ENCODE peak calls at places on chromosomes 3 and 15, in eight cellular contexts. N is RWPE1; R is lower lobe of right lung; Y is breast epithelium; U is body of pancreas; O is heart left ventricle; I is CD4-positive, alpha-beta T cell; L is cardiac muscle cell. P is an unnamed sample.

GRCh38 chr15:63043391-63044076 is 987 bp downstream of the TPM1 start:
- DNase-seq in N (no peak), R (peak; percentile 67), Y (no peak), U (no peak), O (peak; percentile 77), I (no peak), L (no peak), P (no peak)

GRCh38 chr3:148214695-148215094 is 483.0 kb upstream of the AGTR1 start:
- DNase-seq in N (no peak), R (no peak), Y (no peak), U (no peak), O (no peak), I (no peak), L (no peak), P (no peak)

GRCh38 chr15:65833501-65834220 is 35.6 kb upstream of the RAB11A start:
- DNase-seq in N (no peak), R (no peak), Y (no peak), U (peak; percentile 50), O (no peak), I (peak; percentile 25), L (peak; percentile 11), P (no peak)

GRCh38 chr3:40313975-40314860 is 4.7 kb downstream of the EIF1B start:
- DNase-seq in N (no peak), R (peak; percentile 50), Y (no peak), U (peak; percentile 33), O (no peak), I (no peak), L (no peak), P (no peak)

GRCh38 chr15:42725331-42725903 is 11.5 kb downstream of the CDAN1 start:
- DNase-seq in N (no peak), R (no peak), Y (no peak), U (no peak), O (no peak), I (no peak), L (no peak), P (no peak)

GRCh38 chr3:33071181-33071580 is 25.8 kb downstream of the GLB1 start:
- DNase-seq in N (no peak), R (no peak), Y (no peak), U (no peak), O (no peak), I (no peak), L (no peak), P (no peak)

GRCh38 chr3:138933981-138934691 is 12.8 kb downstream of the FOXL2 start:
- DNase-seq in N (no peak), R (no peak), Y (no peak), U (no peak), O (no peak), I (no peak), L (no peak), P (no peak)

GRCh38 chr15:36886135-36887011 is 214.0 kb downstream of the MEIS2 start:
- DNase-seq in N (no peak), R (no peak), Y (no peak), U (no peak), O (no peak), I (no peak), L (no peak), P (no peak)

DNA sequence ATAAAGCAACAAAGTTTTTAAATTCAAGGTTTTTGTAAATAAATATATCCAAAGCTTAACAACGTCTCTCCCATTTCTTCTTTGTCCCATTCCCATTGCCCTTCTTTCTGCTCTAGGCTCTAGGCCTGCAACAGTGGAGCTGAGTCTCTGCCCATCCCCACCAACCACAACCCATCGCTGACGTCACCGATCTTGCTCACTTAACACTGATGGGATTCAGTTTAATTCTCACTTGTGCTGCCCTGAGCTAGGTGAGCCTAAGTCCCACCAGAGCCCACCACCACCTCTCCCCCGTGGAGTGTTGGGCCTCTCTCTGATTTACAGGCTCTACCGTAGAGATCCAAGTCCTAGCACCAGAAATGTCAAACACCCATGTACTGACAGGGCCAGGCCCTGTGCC is 61.3 kb upstream of the RAB6B start:
- DNase-seq in N (no peak), R (peak; percentile 14), Y (no peak), U (no peak), O (no peak), I (no peak), L (no peak), P (no peak)
- H3K27ac ChIP-seq in N (no peak overlapping the region), R (no peak overlapping the region), Y (no peak overlapping the region), U (no peak overlapping the region), O (no peak overlapping the region), I (no peak overlapping the region), L (no peak overlapping the region), P (no peak overlapping the region)

DNA sequence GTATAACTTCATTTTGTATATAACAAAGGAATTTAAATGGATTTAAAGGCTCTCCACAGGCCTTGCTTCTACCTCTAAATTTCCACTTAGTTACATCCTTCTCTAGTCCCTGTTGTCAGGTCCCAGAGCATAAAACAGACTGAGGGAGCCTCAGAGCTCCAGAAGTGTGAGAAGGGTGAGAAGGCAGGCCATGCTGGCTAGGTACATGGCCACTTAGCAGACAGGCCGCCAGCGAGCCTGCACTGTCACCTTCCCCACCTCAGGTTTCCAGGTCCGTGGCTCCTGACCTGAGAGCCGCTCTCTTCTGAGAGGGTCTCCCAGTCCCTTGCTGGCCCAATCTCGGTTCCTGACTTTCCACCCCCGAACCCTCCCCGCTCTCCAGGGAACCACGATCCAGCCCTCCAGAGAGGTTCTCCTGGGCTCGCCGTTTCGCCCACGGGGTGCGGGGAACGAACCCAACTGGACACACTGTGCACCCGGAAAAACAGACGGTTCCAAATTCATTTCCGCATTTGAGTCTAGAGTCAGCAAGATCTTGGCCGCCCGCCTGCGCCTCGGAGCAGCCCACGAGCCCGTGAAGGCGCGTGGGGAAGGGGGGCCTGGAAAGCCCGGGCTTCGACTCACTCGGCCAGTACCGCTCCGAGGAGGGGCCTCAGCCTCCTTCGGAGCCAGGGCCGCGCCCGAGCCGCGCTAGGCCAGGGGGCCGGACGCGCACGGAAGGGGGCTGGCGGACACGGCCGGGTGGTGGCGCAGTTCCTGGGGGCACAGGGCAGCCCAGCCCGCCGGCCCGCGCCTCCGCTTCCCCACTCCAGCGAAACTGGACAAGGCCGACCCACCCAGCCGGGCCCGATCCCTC is 16.7 kb upstream of the SOX2 start:
- DNase-seq in N (no peak), R (peak; percentile 77), Y (no peak), U (peak; percentile 43), O (peak; percentile 68), I (no peak), L (peak; percentile 68), P (peak; percentile 39)
- H3K27ac ChIP-seq in N (no peak overlapping the region), R (no peak overlapping the region), Y (peak overlapping the region; percentile 36), U (no peak overlapping the region), O (no peak overlapping the region), I (no peak overlapping the region), L (no peak overlapping the region), P (peak overlapping the region; percentile 99)

DNA sequence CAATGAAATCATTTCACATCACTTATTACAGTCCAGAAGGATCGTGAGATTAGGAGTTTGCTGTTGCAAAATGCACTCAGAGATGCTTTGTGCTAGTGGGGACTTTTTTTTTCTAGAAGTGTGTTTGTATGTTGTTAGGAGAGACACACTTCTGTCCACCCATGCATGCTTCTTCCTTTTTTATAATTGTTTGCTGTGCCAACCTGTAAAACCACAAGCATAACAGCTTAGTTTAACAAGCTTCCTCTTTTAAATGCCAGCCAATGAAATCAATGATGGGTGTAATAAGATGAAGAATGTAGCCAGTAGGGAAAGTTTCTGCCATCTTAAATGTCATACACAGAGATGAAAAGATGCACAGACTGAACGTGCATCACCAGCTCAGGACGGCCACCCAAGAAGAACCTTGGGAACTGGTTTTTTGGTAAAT is 305.6 kb upstream of the STT3B start:
- DNase-seq in N (no peak), R (no peak), Y (no peak), U (no peak), O (no peak), I (no peak), L (no peak), P (no peak)
- H3K27ac ChIP-seq in N (no peak overlapping the region), R (no peak overlapping the region), Y (no peak overlapping the region), U (no peak overlapping the region), O (no peak overlapping the region), I (peak overlapping the region; percentile 38), L (no peak overlapping the region), P (no peak overlapping the region)

DNA sequence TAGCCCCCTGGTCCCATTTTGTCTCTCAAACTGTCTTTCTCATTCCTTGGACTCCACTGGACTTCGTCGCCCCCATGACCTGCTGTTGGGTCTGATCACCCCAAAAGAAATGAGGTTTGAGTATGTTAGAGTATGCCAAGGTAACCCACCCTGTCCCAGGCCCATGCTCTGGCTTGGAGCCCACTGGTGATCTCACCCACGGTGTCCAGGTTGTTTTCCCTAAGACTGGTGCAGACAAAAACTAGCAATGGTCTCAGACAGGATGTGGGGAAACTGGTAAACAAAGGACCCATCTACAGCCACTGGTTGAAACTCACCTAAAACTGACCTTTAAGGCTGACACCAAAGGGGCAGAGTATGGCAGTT is 38.9 kb downstream of the EFCAB12 start:
- DNase-seq in N (no peak), R (no peak), Y (no peak), U (no peak), O (no peak), I (no peak), L (no peak), P (no peak)
- H3K27ac ChIP-seq in N (peak overlapping the region; percentile 48), R (peak overlapping the region; percentile 67), Y (peak overlapping the region; percentile 83), U (no peak overlapping the region), O (peak overlapping the region; percentile 70), I (no peak overlapping the region), L (no peak overlapping the region), P (no peak overlapping the region)

GRCh38 chr3:71456826-71457225 is 126.7 kb downstream of the FOXP1 start:
- DNase-seq in N (no peak), R (no peak), Y (no peak), U (no peak), O (no peak), I (no peak), L (no peak), P (no peak)
- H3K27ac ChIP-seq in N (no peak overlapping the region), R (no peak overlapping the region), Y (no peak overlapping the region), U (no peak overlapping the region), O (no peak overlapping the region), I (peak overlapping the region; percentile 78), L (no peak overlapping the region), P (no peak overlapping the region)

P was measured in caudate nucleus.